ENCODE peak calls at places on chromosomes 1 and 21, in seven cellular contexts. One of them, this sample, is unnamed.

GRCh38 chr1:78274814-78275213 is 216.0 kb upstream of the PTGFR start:
- DNase-seq in bronchial epithelial cell: peak
- DNase-seq in aorta: no peak
- DNase-seq in pancreas: no peak
- DNase-seq in K562: no peak
- DNase-seq in HTR-8/SVneo: no peak
- DNase-seq in NCI-H1436: no peak
- DNase-seq in this sample: no peak

GRCh38 chr1:91879739-91880138 is 6.2 kb downstream of the TGFBR3 start:
- DNase-seq in bronchial epithelial cell: no peak
- DNase-seq in aorta: no peak
- DNase-seq in pancreas: no peak
- DNase-seq in K562: no peak
- DNase-seq in HTR-8/SVneo: no peak
- DNase-seq in NCI-H1436: no peak
- DNase-seq in this sample: no peak

GRCh38 chr21:31555741-31556191 is 103.7 kb upstream of the SOD1 start:
- DNase-seq in bronchial epithelial cell: no peak
- DNase-seq in aorta: peak
- DNase-seq in pancreas: no peak
- DNase-seq in K562: no peak
- DNase-seq in HTR-8/SVneo: no peak
- DNase-seq in NCI-H1436: no peak
- DNase-seq in this sample: no peak

GRCh38 chr1:18927082-18927653 is 24.8 kb upstream of the ALDH4A1 start:
- DNase-seq in bronchial epithelial cell: peak
- DNase-seq in aorta: no peak
- DNase-seq in pancreas: no peak
- DNase-seq in K562: no peak
- DNase-seq in HTR-8/SVneo: no peak
- DNase-seq in NCI-H1436: no peak
- DNase-seq in this sample: no peak

GRCh38 chr1:29470788-29471119 is 234.4 kb downstream of the PTPRU start:
- DNase-seq in bronchial epithelial cell: no peak
- DNase-seq in aorta: peak
- DNase-seq in pancreas: no peak
- DNase-seq in K562: no peak
- DNase-seq in HTR-8/SVneo: no peak
- DNase-seq in NCI-H1436: no peak
- DNase-seq in this sample: no peak

GRCh38 chr1:110627763-110628162 is 21.6 kb upstream of the KCNA2 start:
- DNase-seq in bronchial epithelial cell: no peak
- DNase-seq in aorta: no peak
- DNase-seq in pancreas: no peak
- DNase-seq in K562: no peak
- DNase-seq in HTR-8/SVneo: no peak
- DNase-seq in NCI-H1436: no peak
- DNase-seq in this sample: no peak

GRCh38 chr1:183105449-183105848 is 80.6 kb upstream of the LAMC2 start:
- DNase-seq in bronchial epithelial cell: no peak
- DNase-seq in aorta: no peak
- DNase-seq in pancreas: no peak
- DNase-seq in K562: no peak
- DNase-seq in HTR-8/SVneo: no peak
- DNase-seq in NCI-H1436: no peak
- DNase-seq in this sample: no peak

GRCh38 chr1:154703207-154703606 is 95.2 kb upstream of the ADAR start:
- DNase-seq in bronchial epithelial cell: no peak
- DNase-seq in aorta: no peak
- DNase-seq in pancreas: no peak
- DNase-seq in K562: no peak
- DNase-seq in HTR-8/SVneo: no peak
- DNase-seq in NCI-H1436: no peak
- DNase-seq in this sample: no peak

GRCh38 chr1:81703736-81704463 is 96.8 kb upstream of the ADGRL2 start:
- DNase-seq in bronchial epithelial cell: peak
- DNase-seq in aorta: no peak
- DNase-seq in pancreas: no peak
- DNase-seq in K562: no peak
- DNase-seq in HTR-8/SVneo: no peak
- DNase-seq in NCI-H1436: no peak
- DNase-seq in this sample: peak

GRCh38 chr1:192639607-192640368 is 3.8 kb downstream of the RGS13 start:
- DNase-seq in bronchial epithelial cell: peak
- DNase-seq in aorta: no peak
- DNase-seq in pancreas: no peak
- DNase-seq in K562: no peak
- DNase-seq in HTR-8/SVneo: peak
- DNase-seq in NCI-H1436: no peak
- DNase-seq in this sample: peak

GRCh38 chr1:178502856-178503255 is 6.1 kb upstream of the CLEC20A start:
- DNase-seq in bronchial epithelial cell: no peak
- DNase-seq in aorta: no peak
- DNase-seq in pancreas: no peak
- DNase-seq in K562: no peak
- DNase-seq in HTR-8/SVneo: no peak
- DNase-seq in NCI-H1436: no peak
- DNase-seq in this sample: no peak

GRCh38 chr1:113835686-113836290 is 23.5 kb upstream of the RSBN1 start:
- DNase-seq in bronchial epithelial cell: peak
- DNase-seq in aorta: no peak
- DNase-seq in pancreas: no peak
- DNase-seq in K562: peak
- DNase-seq in HTR-8/SVneo: no peak
- DNase-seq in NCI-H1436: peak
- DNase-seq in this sample: peak

GRCh38 chr1:18309552-18310155 is 171.1 kb upstream of the KLHDC7A start:
- DNase-seq in bronchial epithelial cell: no peak
- DNase-seq in aorta: no peak
- DNase-seq in pancreas: no peak
- DNase-seq in K562: no peak
- DNase-seq in HTR-8/SVneo: no peak
- DNase-seq in NCI-H1436: no peak
- DNase-seq in this sample: no peak

GRCh38 chr1:59432531-59433439 is 135.9 kb downstream of the FGGY start:
- DNase-seq in bronchial epithelial cell: no peak
- DNase-seq in aorta: no peak
- DNase-seq in pancreas: no peak
- DNase-seq in K562: no peak
- DNase-seq in HTR-8/SVneo: no peak
- DNase-seq in NCI-H1436: no peak
- DNase-seq in this sample: peak

GRCh38 chr1:36523850-36524249 is 41.1 kb upstream of the CSF3R start:
- DNase-seq in bronchial epithelial cell: no peak
- DNase-seq in aorta: no peak
- DNase-seq in pancreas: no peak
- DNase-seq in K562: no peak
- DNase-seq in HTR-8/SVneo: no peak
- DNase-seq in NCI-H1436: no peak
- DNase-seq in this sample: no peak